ENCODE peak calls at places on chromosomes 4 and X, in seven cellular contexts. One of them, this sample, is unnamed.

GRCh38 chr4:7625073-7625472 is 190.3 kb upstream of the PSAPL1 start:
- DNase-seq in IMR-90: peak
- DNase-seq in kidney epithelial cell: no peak
- DNase-seq in H9: no peak
- DNase-seq in GM12865: no peak
- DNase-seq in keratinocyte: no peak
- DNase-seq in WTC11: no peak
- DNase-seq in this sample: no peak

GRCh38 chr4:152591361-152591760 is 55.5 kb upstream of the FBXW7 start:
- DNase-seq in IMR-90: peak
- DNase-seq in kidney epithelial cell: no peak
- DNase-seq in H9: peak
- DNase-seq in GM12865: no peak
- DNase-seq in keratinocyte: peak
- DNase-seq in WTC11: peak
- DNase-seq in this sample: no peak

GRCh38 chr4:13547563-13548041 is 3.3 kb upstream of the NKX3-2 start:
- DNase-seq in IMR-90: no peak
- DNase-seq in kidney epithelial cell: no peak
- DNase-seq in H9: no peak
- DNase-seq in GM12865: peak
- DNase-seq in keratinocyte: no peak
- DNase-seq in WTC11: peak
- DNase-seq in this sample: no peak

GRCh38 chrX:2664497-2664896 is 26.6 kb upstream of the CD99 start:
- DNase-seq in IMR-90: peak
- DNase-seq in kidney epithelial cell: no peak
- DNase-seq in H9: no peak
- DNase-seq in GM12865: no peak
- DNase-seq in keratinocyte: no peak
- DNase-seq in WTC11: no peak
- DNase-seq in this sample: no peak

GRCh38 chr4:89364559-89364958 is 57.0 kb upstream of the GPRIN3 start:
- DNase-seq in IMR-90: no peak
- DNase-seq in kidney epithelial cell: no peak
- DNase-seq in H9: no peak
- DNase-seq in GM12865: no peak
- DNase-seq in keratinocyte: no peak
- DNase-seq in WTC11: no peak
- DNase-seq in this sample: no peak

GRCh38 chrX:42752730-42753129 is 25.2 kb downstream of the PPP1R2C start:
- DNase-seq in IMR-90: no peak
- DNase-seq in kidney epithelial cell: no peak
- DNase-seq in H9: no peak
- DNase-seq in GM12865: no peak
- DNase-seq in keratinocyte: no peak
- DNase-seq in WTC11: no peak
- DNase-seq in this sample: no peak

GRCh38 chrX:46791927-46792825 is 33.3 kb upstream of the SLC9A7 start:
- DNase-seq in IMR-90: peak
- DNase-seq in kidney epithelial cell: peak
- DNase-seq in H9: peak
- DNase-seq in GM12865: peak
- DNase-seq in keratinocyte: no peak
- DNase-seq in WTC11: peak
- DNase-seq in this sample: peak

GRCh38 chrX:47361538-47362511 is 8.6 kb upstream of the ZNF157 start:
- DNase-seq in IMR-90: peak
- DNase-seq in kidney epithelial cell: peak
- DNase-seq in H9: peak
- DNase-seq in GM12865: peak
- DNase-seq in keratinocyte: no peak
- DNase-seq in WTC11: peak
- DNase-seq in this sample: peak

GRCh38 chrX:69496143-69496542 is 8.0 kb upstream of the NALF2 start:
- DNase-seq in IMR-90: no peak
- DNase-seq in kidney epithelial cell: no peak
- DNase-seq in H9: no peak
- DNase-seq in GM12865: no peak
- DNase-seq in keratinocyte: no peak
- DNase-seq in WTC11: no peak
- DNase-seq in this sample: no peak

GRCh38 chrX:68708503-68709290 is 61.2 kb downstream of the STARD8 start:
- DNase-seq in IMR-90: no peak
- DNase-seq in kidney epithelial cell: no peak
- DNase-seq in H9: peak
- DNase-seq in GM12865: no peak
- DNase-seq in keratinocyte: no peak
- DNase-seq in WTC11: peak
- DNase-seq in this sample: no peak

GRCh38 chrX:74656079-74656745 is 41.8 kb upstream of the RLIM start:
- DNase-seq in IMR-90: peak
- DNase-seq in kidney epithelial cell: no peak
- DNase-seq in H9: no peak
- DNase-seq in GM12865: no peak
- DNase-seq in keratinocyte: no peak
- DNase-seq in WTC11: no peak
- DNase-seq in this sample: no peak

GRCh38 chr4:53537606-53538005 is 53.7 kb downstream of the LNX1 start:
- DNase-seq in IMR-90: no peak
- DNase-seq in kidney epithelial cell: no peak
- DNase-seq in H9: no peak
- DNase-seq in GM12865: no peak
- DNase-seq in keratinocyte: no peak
- DNase-seq in WTC11: no peak
- DNase-seq in this sample: no peak

GRCh38 chrX:141468940-141469339 is 115.6 kb downstream of the SPANXA1 start:
- DNase-seq in IMR-90: peak
- DNase-seq in kidney epithelial cell: no peak
- DNase-seq in H9: no peak
- DNase-seq in GM12865: no peak
- DNase-seq in keratinocyte: no peak
- DNase-seq in WTC11: no peak
- DNase-seq in this sample: no peak

GRCh38 chrX:141467442-141467841 is 117.1 kb downstream of the SPANXA1 start:
- DNase-seq in IMR-90: peak
- DNase-seq in kidney epithelial cell: no peak
- DNase-seq in H9: no peak
- DNase-seq in GM12865: no peak
- DNase-seq in keratinocyte: no peak
- DNase-seq in WTC11: no peak
- DNase-seq in this sample: no peak

GRCh38 chrX:141469469-141469868 is 115.1 kb downstream of the SPANXA1 start:
- DNase-seq in IMR-90: peak
- DNase-seq in kidney epithelial cell: no peak
- DNase-seq in H9: no peak
- DNase-seq in GM12865: no peak
- DNase-seq in keratinocyte: no peak
- DNase-seq in WTC11: no peak
- DNase-seq in this sample: no peak
- TF ChIP-seq CTCF in IMR-90: no peak
- TF ChIP-seq CTCF in kidney epithelial cell: no peak
- TF ChIP-seq CTCF in H9: no peak
- TF ChIP-seq CTCF in GM12865: no peak
- TF ChIP-seq CTCF in keratinocyte: no peak
- TF ChIP-seq CTCF in WTC11: no peak
- TF ChIP-seq CTCF in this sample: no peak

GRCh38 chrX:83008415-83008814 is 499.7 kb upstream of the POU3F4 start:
- DNase-seq in IMR-90: no peak
- DNase-seq in kidney epithelial cell: no peak
- DNase-seq in H9: no peak
- DNase-seq in GM12865: peak
- DNase-seq in keratinocyte: no peak
- DNase-seq in WTC11: no peak
- DNase-seq in this sample: no peak
- TF ChIP-seq CTCF in IMR-90: peak
- TF ChIP-seq CTCF in kidney epithelial cell: no peak
- TF ChIP-seq CTCF in H9: peak
- TF ChIP-seq CTCF in GM12865: peak
- TF ChIP-seq CTCF in keratinocyte: no peak
- TF ChIP-seq CTCF in WTC11: no peak
- TF ChIP-seq CTCF in this sample: peak

GRCh38 chrX:9884031-9884779 is 83.0 kb upstream of the CLDN34 start:
- DNase-seq in IMR-90: no peak
- DNase-seq in kidney epithelial cell: no peak
- DNase-seq in H9: no peak
- DNase-seq in GM12865: no peak
- DNase-seq in keratinocyte: no peak
- DNase-seq in WTC11: no peak
- DNase-seq in this sample: no peak

GRCh38 chrX:9880237-9880636 is 86.9 kb upstream of the CLDN34 start:
- DNase-seq in IMR-90: no peak
- DNase-seq in kidney epithelial cell: no peak
- DNase-seq in H9: no peak
- DNase-seq in GM12865: no peak
- DNase-seq in keratinocyte: no peak
- DNase-seq in WTC11: no peak
- DNase-seq in this sample: no peak

GRCh38 chrX:9880912-9881311 is 86.2 kb upstream of the CLDN34 start:
- DNase-seq in IMR-90: no peak
- DNase-seq in kidney epithelial cell: no peak
- DNase-seq in H9: no peak
- DNase-seq in GM12865: no peak
- DNase-seq in keratinocyte: no peak
- DNase-seq in WTC11: no peak
- DNase-seq in this sample: no peak

GRCh38 chrX:9885150-9885549 is 82.0 kb upstream of the CLDN34 start:
- DNase-seq in IMR-90: peak
- DNase-seq in kidney epithelial cell: no peak
- DNase-seq in H9: peak
- DNase-seq in GM12865: peak
- DNase-seq in keratinocyte: no peak
- DNase-seq in WTC11: peak
- DNase-seq in this sample: no peak

DNA sequence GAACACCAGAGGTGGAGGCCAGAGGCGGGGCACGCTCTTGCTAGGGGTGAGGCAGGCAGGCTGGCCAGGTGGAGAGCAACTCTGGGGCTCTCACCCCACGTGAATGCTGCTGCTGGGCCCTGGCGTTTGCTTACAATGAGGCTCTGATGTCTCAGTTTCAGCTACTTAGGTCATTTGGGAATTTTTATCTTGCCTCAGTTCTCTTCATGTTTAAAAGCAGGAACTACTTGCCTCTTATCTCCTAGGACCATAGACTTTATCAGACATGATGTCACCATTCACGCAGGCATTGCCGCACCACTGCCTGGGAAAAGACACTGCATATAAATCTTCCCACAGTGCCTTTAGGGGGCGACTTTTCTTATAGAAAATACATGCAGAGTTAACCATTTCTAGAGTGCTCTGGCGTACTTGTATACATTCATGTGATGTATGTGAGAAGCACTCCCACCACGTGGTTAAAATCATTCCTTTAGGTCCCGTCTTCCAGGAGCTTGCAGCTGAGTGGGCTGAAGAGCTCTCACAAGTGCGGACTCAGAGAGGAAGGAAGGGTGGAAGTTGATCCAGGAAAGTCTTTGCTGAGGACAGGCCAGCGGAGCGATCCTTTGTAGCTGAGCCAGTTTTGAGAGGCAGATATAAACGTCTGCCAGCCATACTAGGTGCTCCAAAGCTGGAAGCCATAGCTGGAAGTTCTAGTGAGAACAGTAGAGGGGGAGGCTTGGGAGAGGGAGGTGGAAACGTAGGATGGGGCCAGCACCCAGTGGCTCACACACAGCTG is 84.3 kb upstream of the CLDN34 start:
- DNase-seq in IMR-90: peak
- DNase-seq in kidney epithelial cell: no peak
- DNase-seq in H9: no peak
- DNase-seq in GM12865: no peak
- DNase-seq in keratinocyte: no peak
- DNase-seq in WTC11: no peak
- DNase-seq in this sample: no peak
- TF ChIP-seq CTCF in IMR-90: peak
- TF ChIP-seq CTCF in kidney epithelial cell: no peak
- TF ChIP-seq CTCF in H9: peak
- TF ChIP-seq CTCF in GM12865: no peak
- TF ChIP-seq CTCF in keratinocyte: peak
- TF ChIP-seq CTCF in WTC11: no peak
- TF ChIP-seq CTCF in this sample: no peak

GRCh38 chrX:145910017-145910416 is 92.4 kb downstream of the SLITRK2 start:
- DNase-seq in IMR-90: no peak
- DNase-seq in kidney epithelial cell: no peak
- DNase-seq in H9: no peak
- DNase-seq in GM12865: no peak
- DNase-seq in keratinocyte: no peak
- DNase-seq in WTC11: no peak
- DNase-seq in this sample: no peak
- TF ChIP-seq CTCF in IMR-90: no peak
- TF ChIP-seq CTCF in kidney epithelial cell: no peak
- TF ChIP-seq CTCF in H9: peak
- TF ChIP-seq CTCF in GM12865: no peak
- TF ChIP-seq CTCF in keratinocyte: no peak
- TF ChIP-seq CTCF in WTC11: no peak
- TF ChIP-seq CTCF in this sample: peak

GRCh38 chr4:186132577-186133277 is 28.2 kb downstream of the FAM149A start:
- DNase-seq in IMR-90: peak
- DNase-seq in kidney epithelial cell: no peak
- DNase-seq in H9: peak
- DNase-seq in GM12865: no peak
- DNase-seq in keratinocyte: no peak
- DNase-seq in WTC11: peak
- DNase-seq in this sample: no peak
- TF ChIP-seq CTCF in IMR-90: peak
- TF ChIP-seq CTCF in kidney epithelial cell: peak
- TF ChIP-seq CTCF in H9: peak
- TF ChIP-seq CTCF in GM12865: no peak
- TF ChIP-seq CTCF in keratinocyte: peak
- TF ChIP-seq CTCF in WTC11: no peak
- TF ChIP-seq CTCF in this sample: peak

DNA sequence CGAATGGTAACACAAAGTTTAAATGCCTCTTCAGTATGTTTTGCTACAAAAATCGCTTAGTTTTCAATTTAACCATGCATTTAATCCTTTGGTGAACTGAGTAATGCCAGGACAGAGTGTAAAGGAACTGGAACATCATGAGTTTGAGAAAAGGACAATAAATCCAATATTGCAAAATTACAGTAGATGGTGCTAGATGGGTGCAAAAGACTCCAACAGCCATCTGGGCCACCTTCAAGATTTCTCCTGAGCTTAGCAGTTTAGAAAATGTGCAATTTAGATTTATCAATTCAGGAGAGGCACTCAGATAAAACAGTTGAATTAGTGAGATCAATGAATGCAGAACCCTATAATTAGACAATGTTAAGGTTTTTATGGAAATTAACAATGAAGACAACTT is 33.2 kb upstream of the MID1IP1 start:
- DNase-seq in IMR-90: peak
- DNase-seq in kidney epithelial cell: no peak
- DNase-seq in H9: no peak
- DNase-seq in GM12865: peak
- DNase-seq in keratinocyte: no peak
- DNase-seq in WTC11: no peak
- DNase-seq in this sample: no peak
- TF ChIP-seq CTCF in IMR-90: peak
- TF ChIP-seq CTCF in kidney epithelial cell: peak
- TF ChIP-seq CTCF in H9: peak
- TF ChIP-seq CTCF in GM12865: peak
- TF ChIP-seq CTCF in keratinocyte: no peak
- TF ChIP-seq CTCF in WTC11: no peak
- TF ChIP-seq CTCF in this sample: peak

This sample was measured in epithelial cell of proximal tubule.